ENCODE peak calls at places on chromosomes 4 and X, in nine cellular contexts. One of them, this sample, is unnamed.

GRCh38 chrX:40244980-40245379 is 147.2 kb upstream of the BCOR start:
- ATAC-seq in heart left ventricle: peak
- ATAC-seq in upper lobe of left lung: no peak
- ATAC-seq in body of pancreas: no peak
- ATAC-seq in activated naive CD8-positive, alpha-beta T cell treated with anti-CD3 and anti-CD28 coated beads, Interleukin-2, amount 10 ng/mL, durations not matched to agents 7 days and 5 days: peak
- ATAC-seq in sciatic nerve: peak
- ATAC-seq in gastrocnemius medialis: no peak
- ATAC-seq in WTC11: peak
- ATAC-seq in A549: peak
- ATAC-seq in this sample: no peak

GRCh38 chr4:55089922-55090321 is 35.5 kb downstream of the KDR start:
- ATAC-seq in heart left ventricle: peak
- ATAC-seq in upper lobe of left lung: no peak
- ATAC-seq in body of pancreas: no peak
- ATAC-seq in activated naive CD8-positive, alpha-beta T cell treated with anti-CD3 and anti-CD28 coated beads, Interleukin-2, amount 10 ng/mL, durations not matched to agents 7 days and 5 days: no peak
- ATAC-seq in sciatic nerve: no peak
- ATAC-seq in gastrocnemius medialis: peak
- ATAC-seq in WTC11: no peak
- ATAC-seq in A549: no peak
- ATAC-seq in this sample: no peak

GRCh38 chr4:168560184-168560834 is 63.5 kb downstream of the PALLD start:
- ATAC-seq in heart left ventricle: peak
- ATAC-seq in upper lobe of left lung: no peak
- ATAC-seq in body of pancreas: peak
- ATAC-seq in activated naive CD8-positive, alpha-beta T cell treated with anti-CD3 and anti-CD28 coated beads, Interleukin-2, amount 10 ng/mL, durations not matched to agents 7 days and 5 days: no peak
- ATAC-seq in sciatic nerve: peak
- ATAC-seq in gastrocnemius medialis: peak
- ATAC-seq in WTC11: no peak
- ATAC-seq in A549: peak
- ATAC-seq in this sample: no peak

GRCh38 chr4:83241132-83241531 is 43.5 kb downstream of the COQ2 start:
- ATAC-seq in heart left ventricle: no peak
- ATAC-seq in upper lobe of left lung: no peak
- ATAC-seq in body of pancreas: no peak
- ATAC-seq in activated naive CD8-positive, alpha-beta T cell treated with anti-CD3 and anti-CD28 coated beads, Interleukin-2, amount 10 ng/mL, durations not matched to agents 7 days and 5 days: peak
- ATAC-seq in sciatic nerve: no peak
- ATAC-seq in gastrocnemius medialis: no peak
- ATAC-seq in WTC11: no peak
- ATAC-seq in A549: no peak
- ATAC-seq in this sample: no peak

GRCh38 chr4:81756973-81757372 is 285.3 kb upstream of the RASGEF1B start:
- ATAC-seq in heart left ventricle: no peak
- ATAC-seq in upper lobe of left lung: no peak
- ATAC-seq in body of pancreas: no peak
- ATAC-seq in activated naive CD8-positive, alpha-beta T cell treated with anti-CD3 and anti-CD28 coated beads, Interleukin-2, amount 10 ng/mL, durations not matched to agents 7 days and 5 days: no peak
- ATAC-seq in sciatic nerve: no peak
- ATAC-seq in gastrocnemius medialis: no peak
- ATAC-seq in WTC11: no peak
- ATAC-seq in A549: no peak
- ATAC-seq in this sample: no peak

GRCh38 chrX:104113237-104113965 is 1.1 kb downstream of the ZCCHC18 start:
- ATAC-seq in heart left ventricle: peak
- ATAC-seq in upper lobe of left lung: peak
- ATAC-seq in body of pancreas: peak
- ATAC-seq in activated naive CD8-positive, alpha-beta T cell treated with anti-CD3 and anti-CD28 coated beads, Interleukin-2, amount 10 ng/mL, durations not matched to agents 7 days and 5 days: peak
- ATAC-seq in sciatic nerve: peak
- ATAC-seq in gastrocnemius medialis: peak
- ATAC-seq in WTC11: peak
- ATAC-seq in A549: peak
- ATAC-seq in this sample: peak

GRCh38 chrX:69264134-69264533 is 98.9 kb upstream of the PJA1 start:
- ATAC-seq in heart left ventricle: no peak
- ATAC-seq in upper lobe of left lung: no peak
- ATAC-seq in body of pancreas: no peak
- ATAC-seq in activated naive CD8-positive, alpha-beta T cell treated with anti-CD3 and anti-CD28 coated beads, Interleukin-2, amount 10 ng/mL, durations not matched to agents 7 days and 5 days: no peak
- ATAC-seq in sciatic nerve: no peak
- ATAC-seq in gastrocnemius medialis: no peak
- ATAC-seq in WTC11: peak
- ATAC-seq in A549: no peak
- ATAC-seq in this sample: no peak

GRCh38 chr4:14920237-14920636 is 82.0 kb upstream of the CPEB2 start:
- ATAC-seq in heart left ventricle: no peak
- ATAC-seq in upper lobe of left lung: no peak
- ATAC-seq in body of pancreas: no peak
- ATAC-seq in activated naive CD8-positive, alpha-beta T cell treated with anti-CD3 and anti-CD28 coated beads, Interleukin-2, amount 10 ng/mL, durations not matched to agents 7 days and 5 days: no peak
- ATAC-seq in sciatic nerve: peak
- ATAC-seq in gastrocnemius medialis: no peak
- ATAC-seq in WTC11: no peak
- ATAC-seq in A549: no peak
- ATAC-seq in this sample: no peak

GRCh38 chr4:14902337-14902736 is 99.9 kb upstream of the CPEB2 start:
- ATAC-seq in heart left ventricle: no peak
- ATAC-seq in upper lobe of left lung: no peak
- ATAC-seq in body of pancreas: no peak
- ATAC-seq in activated naive CD8-positive, alpha-beta T cell treated with anti-CD3 and anti-CD28 coated beads, Interleukin-2, amount 10 ng/mL, durations not matched to agents 7 days and 5 days: no peak
- ATAC-seq in sciatic nerve: no peak
- ATAC-seq in gastrocnemius medialis: no peak
- ATAC-seq in WTC11: no peak
- ATAC-seq in A549: no peak
- ATAC-seq in this sample: no peak

GRCh38 chr4:47054130-47054529 is 22.8 kb downstream of the GABRB1 start:
- ATAC-seq in heart left ventricle: no peak
- ATAC-seq in upper lobe of left lung: no peak
- ATAC-seq in body of pancreas: no peak
- ATAC-seq in activated naive CD8-positive, alpha-beta T cell treated with anti-CD3 and anti-CD28 coated beads, Interleukin-2, amount 10 ng/mL, durations not matched to agents 7 days and 5 days: no peak
- ATAC-seq in sciatic nerve: no peak
- ATAC-seq in gastrocnemius medialis: no peak
- ATAC-seq in WTC11: no peak
- ATAC-seq in A549: no peak
- ATAC-seq in this sample: no peak

GRCh38 chr4:89173336-89174090 is 62.2 kb downstream of the TIGD2 start:
- ATAC-seq in heart left ventricle: no peak
- ATAC-seq in upper lobe of left lung: no peak
- ATAC-seq in body of pancreas: no peak
- ATAC-seq in activated naive CD8-positive, alpha-beta T cell treated with anti-CD3 and anti-CD28 coated beads, Interleukin-2, amount 10 ng/mL, durations not matched to agents 7 days and 5 days: no peak
- ATAC-seq in sciatic nerve: no peak
- ATAC-seq in gastrocnemius medialis: no peak
- ATAC-seq in WTC11: no peak
- ATAC-seq in A549: no peak
- ATAC-seq in this sample: no peak

GRCh38 chr4:180925800-180926199 is 1317.4 kb upstream of the TENM3 start:
- ATAC-seq in heart left ventricle: no peak
- ATAC-seq in upper lobe of left lung: no peak
- ATAC-seq in body of pancreas: no peak
- ATAC-seq in activated naive CD8-positive, alpha-beta T cell treated with anti-CD3 and anti-CD28 coated beads, Interleukin-2, amount 10 ng/mL, durations not matched to agents 7 days and 5 days: no peak
- ATAC-seq in sciatic nerve: no peak
- ATAC-seq in gastrocnemius medialis: no peak
- ATAC-seq in WTC11: no peak
- ATAC-seq in A549: no peak
- ATAC-seq in this sample: no peak

GRCh38 chr4:2046031-2046961 is 12.8 kb upstream of the NAT8L start:
- ATAC-seq in heart left ventricle: no peak
- ATAC-seq in upper lobe of left lung: no peak
- ATAC-seq in body of pancreas: no peak
- ATAC-seq in activated naive CD8-positive, alpha-beta T cell treated with anti-CD3 and anti-CD28 coated beads, Interleukin-2, amount 10 ng/mL, durations not matched to agents 7 days and 5 days: no peak
- ATAC-seq in sciatic nerve: no peak
- ATAC-seq in gastrocnemius medialis: no peak
- ATAC-seq in WTC11: no peak
- ATAC-seq in A549: no peak
- ATAC-seq in this sample: no peak

GRCh38 chr4:156598138-156598681 is 373.4 kb downstream of the PDGFC start:
- ATAC-seq in heart left ventricle: no peak
- ATAC-seq in upper lobe of left lung: peak
- ATAC-seq in body of pancreas: no peak
- ATAC-seq in activated naive CD8-positive, alpha-beta T cell treated with anti-CD3 and anti-CD28 coated beads, Interleukin-2, amount 10 ng/mL, durations not matched to agents 7 days and 5 days: no peak
- ATAC-seq in sciatic nerve: peak
- ATAC-seq in gastrocnemius medialis: no peak
- ATAC-seq in WTC11: peak
- ATAC-seq in A549: no peak
- ATAC-seq in this sample: no peak

GRCh38 chr4:180041576-180041975 is 2201.6 kb upstream of the TENM3 start:
- ATAC-seq in heart left ventricle: no peak
- ATAC-seq in upper lobe of left lung: no peak
- ATAC-seq in body of pancreas: no peak
- ATAC-seq in activated naive CD8-positive, alpha-beta T cell treated with anti-CD3 and anti-CD28 coated beads, Interleukin-2, amount 10 ng/mL, durations not matched to agents 7 days and 5 days: no peak
- ATAC-seq in sciatic nerve: no peak
- ATAC-seq in gastrocnemius medialis: no peak
- ATAC-seq in WTC11: no peak
- ATAC-seq in A549: no peak
- ATAC-seq in this sample: no peak

GRCh38 chrX:15605233-15605632 is 4.5 kb upstream of the ACE2 start:
- ATAC-seq in heart left ventricle: no peak
- ATAC-seq in upper lobe of left lung: no peak
- ATAC-seq in body of pancreas: no peak
- ATAC-seq in activated naive CD8-positive, alpha-beta T cell treated with anti-CD3 and anti-CD28 coated beads, Interleukin-2, amount 10 ng/mL, durations not matched to agents 7 days and 5 days: no peak
- ATAC-seq in sciatic nerve: no peak
- ATAC-seq in gastrocnemius medialis: no peak
- ATAC-seq in WTC11: no peak
- ATAC-seq in A549: no peak
- ATAC-seq in this sample: no peak

This sample was measured in gastroesophageal sphincter.